ENCODE peak calls at places on chromosomes 6 and 20, in eight cellular contexts. U is hepatocyte, C is uterus, I is astrocyte, G is fibroblast of mammary gland, R is NB4, T is adrenal gland, Q is dorsolateral prefrontal cortex. L is an unnamed sample.

GRCh38 chr20:51262240-51262639 is 239.3 kb upstream of the KCNG1 start:
- DNase-seq in U (no peak), C (no peak), I (no peak), G (no peak), R (no peak), T (no peak), Q (no peak), L (no peak)

GRCh38 chr6:113315879-113316278 is 541.3 kb upstream of the MARCKS start:
- DNase-seq in U (no peak), C (no peak), I (no peak), G (peak), R (no peak), T (no peak), Q (no peak), L (no peak)

GRCh38 chr6:134373282-134373922 is 55.5 kb upstream of the SGK1 start:
- DNase-seq in U (peak), C (no peak), I (peak), G (peak), R (peak), T (peak), Q (no peak), L (no peak)

GRCh38 chr6:3071568-3071967 is 3.3 kb downstream of the RIPK1 start:
- DNase-seq in U (no peak), C (no peak), I (no peak), G (no peak), R (no peak), T (no peak), Q (no peak), L (no peak)

GRCh38 chr6:137641474-137642077 is 147.4 kb upstream of the OLIG3 start:
- DNase-seq in U (peak), C (peak), I (peak), G (peak), R (peak), T (peak), Q (peak), L (peak)

GRCh38 chr6:133888931-133889556 is at the start of gene TCF21:
- DNase-seq in U (peak), C (peak), I (peak), G (no peak), R (no peak), T (no peak), Q (no peak), L (no peak)

GRCh38 chr20:36645998-36646397 is at the start of gene SLA2:
- DNase-seq in U (no peak), C (no peak), I (no peak), G (no peak), R (peak), T (no peak), Q (no peak), L (no peak)

GRCh38 chr20:51650685-51651134 is 108.2 kb upstream of the NFATC2 start:
- DNase-seq in U (no peak), C (no peak), I (peak), G (peak), R (peak), T (no peak), Q (no peak), L (no peak)

GRCh38 chr20:3235661-3236324 is 3.2 kb downstream of the SLC4A11 start:
- DNase-seq in U (no peak), C (no peak), I (no peak), G (peak), R (peak), T (no peak), Q (no peak), L (no peak)

GRCh38 chr6:9482030-9482731 is 932.7 kb downstream of the TFAP2A start:
- DNase-seq in U (peak), C (no peak), I (peak), G (peak), R (peak), T (no peak), Q (no peak), L (no peak)

GRCh38 chr6:106422551-106422950 is 62.0 kb downstream of the CRYBG1 start:
- DNase-seq in U (no peak), C (no peak), I (no peak), G (no peak), R (no peak), T (no peak), Q (no peak), L (no peak)

GRCh38 chr6:44439270-44440045 is 52.0 kb downstream of the CDC5L start:
- DNase-seq in U (no peak), C (no peak), I (peak), G (peak), R (peak), T (no peak), Q (no peak), L (no peak)

GRCh38 chr20:45056473-45057148 is 44.3 kb downstream of the KCNS1 start:
- DNase-seq in U (no peak), C (no peak), I (no peak), G (no peak), R (no peak), T (no peak), Q (no peak), L (peak)

GRCh38 chr6:166440729-166441128 is 58.0 kb upstream of the MPC1 start:
- DNase-seq in U (no peak), C (no peak), I (no peak), G (no peak), R (no peak), T (no peak), Q (no peak), L (no peak)

GRCh38 chr6:166441641-166442078 is 58.9 kb upstream of the MPC1 start:
- DNase-seq in U (no peak), C (no peak), I (no peak), G (no peak), R (no peak), T (no peak), Q (no peak), L (no peak)

GRCh38 chr6:166442131-166442530 is 59.4 kb upstream of the MPC1 start:
- DNase-seq in U (no peak), C (no peak), I (no peak), G (no peak), R (no peak), T (no peak), Q (no peak), L (no peak)

GRCh38 chr6:166444446-166444845 is 61.7 kb upstream of the MPC1 start:
- DNase-seq in U (no peak), C (no peak), I (no peak), G (no peak), R (no peak), T (no peak), Q (no peak), L (no peak)

DNA sequence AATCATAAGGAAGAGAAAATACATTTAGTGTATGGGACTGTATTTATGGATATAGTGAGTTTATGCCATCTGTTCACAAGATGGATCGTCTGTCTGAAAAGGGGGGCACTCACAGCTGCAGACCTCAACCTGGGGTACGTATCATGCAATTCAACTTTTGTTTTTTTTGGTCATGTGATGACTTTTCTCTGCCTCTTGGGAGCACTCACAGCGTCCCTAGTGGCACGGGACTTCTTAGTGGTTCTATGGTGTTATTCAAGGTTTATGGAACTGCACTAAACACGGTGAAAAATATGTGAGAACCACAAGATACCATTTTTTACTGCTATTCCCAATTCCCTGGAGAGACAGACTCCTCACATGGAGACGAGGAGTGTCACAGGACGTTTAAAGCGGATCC is 60.4 kb upstream of the MPC1 start:
- DNase-seq in U (no peak), C (no peak), I (no peak), G (no peak), R (no peak), T (no peak), Q (no peak), L (no peak)
- TF ChIP-seq CTCF in U (no peak), C (no peak), I (no peak), G (no peak), R (no peak), T (no peak), Q (no peak), L (no peak)

GRCh38 chr6:49145280-49145679 is 317.8 kb downstream of the MMUT start:
- DNase-seq in U (no peak), C (no peak), I (no peak), G (no peak), R (no peak), T (no peak), Q (no peak), L (no peak)

DNA sequence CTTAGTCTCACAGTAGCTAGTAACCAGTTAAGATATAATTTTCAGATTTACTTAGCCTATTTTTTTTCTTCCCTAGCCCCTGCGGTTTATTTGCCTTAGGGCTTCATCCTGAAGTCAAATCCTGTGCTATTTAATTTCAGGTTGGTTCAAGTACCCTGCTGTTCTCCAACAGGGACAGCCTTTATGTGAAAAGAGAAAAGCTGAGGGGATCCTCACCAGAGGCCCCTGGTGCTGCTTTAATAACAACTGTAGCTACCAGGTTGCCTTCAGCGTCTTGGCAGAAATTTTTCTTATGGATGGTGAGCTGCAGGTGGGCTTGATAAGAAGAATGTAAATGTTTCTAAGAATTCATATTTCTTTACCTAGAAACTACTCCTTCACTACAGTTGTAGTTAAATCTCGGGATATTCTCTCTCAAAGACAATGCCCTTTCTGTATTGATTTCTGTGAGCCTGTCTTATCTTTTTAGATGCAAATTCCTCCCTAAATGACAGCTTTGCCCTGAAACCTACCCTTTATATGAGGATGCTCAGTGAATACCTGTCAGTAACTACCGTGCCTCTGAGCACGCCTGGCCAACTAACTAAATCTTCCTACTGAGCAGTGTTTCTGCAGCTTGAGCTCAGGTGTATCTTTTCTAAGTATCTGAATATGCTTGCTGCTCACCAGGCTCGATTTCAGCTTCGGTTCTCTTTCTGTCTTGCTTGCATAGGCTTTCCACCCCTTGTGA is 320.5 kb downstream of the MMUT start:
- DNase-seq in U (no peak), C (no peak), I (no peak), G (no peak), R (no peak), T (no peak), Q (no peak), L (no peak)
- H3K4me3 ChIP-seq in U (no peak), C (no peak), I (no peak), G (no peak), R (no peak), T (no peak), Q (no peak), L (no peak)

GRCh38 chr20:14264869-14265268 is 72.5 kb downstream of the FLRT3 start:
- DNase-seq in U (peak), C (no peak), I (no peak), G (peak), R (peak), T (no peak), Q (no peak), L (no peak)
- TF ChIP-seq CTCF in U (peak), C (no peak), I (peak), G (peak), R (peak), T (peak), Q (no peak), L (no peak)

DNA sequence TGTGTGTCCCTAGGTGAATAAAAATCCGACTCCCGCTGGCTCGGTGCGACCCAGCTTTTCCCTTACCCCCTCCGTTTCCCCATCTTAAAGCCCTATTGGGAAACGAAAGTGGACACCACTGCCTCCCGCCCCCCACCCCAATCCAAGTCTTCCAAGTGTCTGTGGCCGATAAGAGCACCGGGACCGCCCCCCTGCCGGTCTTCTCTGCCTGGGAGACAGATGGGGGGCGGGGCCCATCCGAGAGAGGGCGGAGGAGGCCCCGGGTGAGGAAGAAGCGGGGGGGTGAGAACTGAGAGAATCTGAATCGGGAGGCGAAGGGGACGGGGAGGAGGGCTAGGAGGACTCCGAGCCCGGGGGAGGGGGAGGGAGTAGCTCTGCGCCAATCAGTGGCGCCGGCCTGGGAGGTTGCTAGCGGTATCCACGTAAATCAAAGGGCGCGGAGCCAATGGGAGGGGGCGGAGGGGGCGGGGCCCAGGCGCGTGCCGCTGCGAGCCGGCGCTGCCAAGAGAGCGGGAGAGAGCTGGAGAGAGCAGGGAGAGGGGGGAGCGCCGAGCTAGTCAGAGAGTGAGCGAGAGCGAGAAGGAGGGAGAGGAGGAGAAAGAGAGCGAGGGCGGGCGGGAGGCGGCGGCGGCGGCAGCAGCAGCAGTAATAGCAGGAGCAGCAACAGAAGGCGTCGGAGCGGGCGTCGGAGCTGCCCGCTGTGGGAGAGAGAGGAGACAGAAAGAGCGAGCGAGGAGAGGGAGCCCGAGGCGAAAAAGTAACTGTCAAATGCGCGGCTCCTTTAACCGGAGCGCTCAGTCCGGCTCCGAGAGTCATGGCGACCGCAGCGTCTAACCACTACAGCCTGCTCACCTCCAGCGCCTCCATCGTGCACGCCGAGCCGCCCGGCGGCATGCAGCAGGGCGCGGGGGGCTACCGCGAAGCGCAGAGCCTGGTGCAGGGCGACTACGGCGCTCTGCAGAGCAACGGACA is at the start of gene POU3F2:
- DNase-seq in U (peak), C (peak), I (peak), G (peak), R (peak), T (peak), Q (peak), L (peak)
- H3K4me3 ChIP-seq in U (peak), C (peak), I (peak), G (peak), R (no peak), T (peak), Q (peak), L (peak)

DNA sequence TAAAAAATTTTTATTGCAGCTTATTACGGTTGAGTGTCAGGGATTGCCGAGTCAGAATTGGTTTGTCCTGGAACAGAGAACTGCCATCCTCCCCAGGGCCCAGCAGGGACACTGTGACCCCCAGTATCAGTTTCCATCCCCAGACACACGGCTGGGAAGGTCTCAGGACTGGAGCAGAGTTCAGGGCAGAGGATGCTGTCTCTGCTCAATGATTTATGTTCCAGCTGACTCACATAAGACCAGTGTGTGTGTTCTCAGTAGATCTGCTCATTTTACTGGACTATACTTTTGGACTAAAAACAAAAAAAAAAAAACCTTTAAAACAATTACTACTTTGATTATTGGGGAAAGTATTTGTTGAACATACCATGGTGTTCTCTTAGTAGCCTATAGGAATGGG is 44.2 kb downstream of the FNDC1 start:
- DNase-seq in U (no peak), C (no peak), I (peak), G (peak), R (no peak), T (peak), Q (no peak), L (no peak)
- TF ChIP-seq CTCF in U (no peak), C (no peak), I (no peak), G (no peak), R (no peak), T (no peak), Q (no peak), L (no peak)